ENCODE peak calls at places on chromosomes 3 and 15, in five cellular contexts. E is BJ, P is lower lobe of right lung, R is AG09309, A is Peyer's patch. D is an unnamed sample.

GRCh38 chr15:66124626-66125025 is 128.9 kb downstream of the MEGF11 start:
- DNase-seq in R (no peak), A (no peak), E (no peak), P (no peak), D (no peak)

GRCh38 chr3:42290966-42291714 is 25.2 kb upstream of the CCK start:
- DNase-seq in P (no peak), E (no peak), A (no peak), R (no peak), D (no peak)

GRCh38 chr15:81297580-81298575 is 26.1 kb downstream of the STARD5 start:
- DNase-seq in R (no peak), E (no peak), P (no peak), A (no peak), D (no peak)

GRCh38 chr15:38182900-38183299 is 69.7 kb upstream of the SPRED1 start:
- DNase-seq in P (no peak), R (no peak), A (no peak), E (no peak), D (no peak)

GRCh38 chr3:86554346-86554745 is 436.6 kb downstream of the VGLL3 start:
- DNase-seq in E (no peak), P (no peak), A (no peak), R (no peak), D (no peak)

GRCh38 chr3:42507252-42507651 is 4.8 kb downstream of the VIPR1 start:
- DNase-seq in A (peak; percentile 81), E (no peak), P (peak; percentile 59), R (no peak), D (no peak)

GRCh38 chr3:139106013-139106932 is 61.6 kb upstream of the PRR23C start:
- DNase-seq in P (no peak), R (no peak), A (peak; percentile 28), E (no peak), D (no peak)

GRCh38 chr3:66390013-66390412 is 110.8 kb downstream of the LRIG1 start:
- DNase-seq in R (no peak), A (no peak), P (no peak), E (no peak), D (no peak)

GRCh38 chr3:155169221-155169620 is 89.1 kb downstream of the MME start:
- DNase-seq in R (no peak), E (no peak), P (no peak), A (no peak), D (no peak)

GRCh38 chr15:71237456-71238188 is 122.4 kb downstream of the THSD4 start:
- DNase-seq in E (peak; percentile 63), R (peak; percentile 92), A (peak; percentile 89), P (no peak), D (no peak)

GRCh38 chr3:146326875-146327543 is 76.1 kb upstream of the PLSCR4 start:
- DNase-seq in A (no peak), P (no peak), R (peak; percentile 49), E (peak; percentile 18), D (no peak)

GRCh38 chr3:49661281-49661680 is 12.9 kb upstream of the APEH start:
- DNase-seq in A (no peak), P (no peak), E (no peak), R (no peak), D (no peak)

DNA sequence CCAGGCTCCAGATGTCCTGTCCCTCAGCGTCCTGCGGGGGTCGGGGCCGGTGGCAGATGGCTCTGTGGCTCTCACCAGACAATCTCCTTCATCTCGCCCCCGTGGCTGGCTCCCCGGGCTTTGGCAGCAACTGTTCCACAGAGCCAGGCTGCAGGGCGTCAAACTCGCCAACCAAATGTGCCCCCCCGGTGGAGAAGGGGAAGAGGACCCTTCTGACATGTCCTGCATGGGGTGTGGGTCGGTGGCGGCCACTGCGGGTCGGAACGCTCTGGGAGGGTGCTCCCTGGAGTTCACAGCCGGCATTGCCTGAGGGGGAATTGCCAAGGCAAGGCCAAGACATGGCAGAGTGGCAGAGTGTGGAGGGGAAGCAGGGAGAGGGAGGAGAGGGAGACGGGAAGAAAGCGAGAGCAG is 36.0 kb downstream of the BDH1 start:
- DNase-seq in R (no peak), P (peak; percentile 48), E (no peak), A (peak; percentile 55), D (no peak)
- TF ChIP-seq CTCF in R (no peak), P (no peak), E (no peak), A (no peak), D (no peak)

DNA sequence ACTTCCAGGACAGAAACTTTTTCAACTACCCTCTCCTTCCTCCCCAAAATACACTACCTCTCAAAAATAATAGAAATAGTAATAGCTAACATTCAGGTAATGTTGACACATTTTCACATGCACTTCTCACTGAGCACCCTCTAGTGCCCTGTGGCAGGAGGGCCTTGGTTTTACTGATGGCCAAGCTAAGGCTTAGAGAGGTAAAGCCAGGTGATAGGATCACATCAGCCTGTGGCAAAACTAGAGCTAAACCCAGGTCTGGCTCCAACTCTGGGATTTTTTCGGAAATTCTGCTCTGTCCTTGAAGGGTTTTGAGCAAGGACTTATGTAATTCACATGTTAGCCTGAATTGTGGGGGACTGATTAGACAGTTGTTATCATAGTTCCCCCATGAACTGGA is 922 bp upstream of the TAMM41 start:
- DNase-seq in R (no peak), P (no peak), A (no peak), E (no peak), D (no peak)
- TF ChIP-seq CTCF in R (no peak), P (no peak), A (no peak), E (no peak), D (no peak)

GRCh38 chr3:43690400-43691119 is at the start of gene ABHD5:
- DNase-seq in E (peak; percentile 73), A (peak; percentile 94), R (peak; percentile 75), P (peak; percentile 95), D (peak; percentile 91)
- TF ChIP-seq CTCF in E (peak; percentile 28), A (no peak), R (peak; percentile 40), P (peak; percentile 15), D (peak; percentile 27)

DNA sequence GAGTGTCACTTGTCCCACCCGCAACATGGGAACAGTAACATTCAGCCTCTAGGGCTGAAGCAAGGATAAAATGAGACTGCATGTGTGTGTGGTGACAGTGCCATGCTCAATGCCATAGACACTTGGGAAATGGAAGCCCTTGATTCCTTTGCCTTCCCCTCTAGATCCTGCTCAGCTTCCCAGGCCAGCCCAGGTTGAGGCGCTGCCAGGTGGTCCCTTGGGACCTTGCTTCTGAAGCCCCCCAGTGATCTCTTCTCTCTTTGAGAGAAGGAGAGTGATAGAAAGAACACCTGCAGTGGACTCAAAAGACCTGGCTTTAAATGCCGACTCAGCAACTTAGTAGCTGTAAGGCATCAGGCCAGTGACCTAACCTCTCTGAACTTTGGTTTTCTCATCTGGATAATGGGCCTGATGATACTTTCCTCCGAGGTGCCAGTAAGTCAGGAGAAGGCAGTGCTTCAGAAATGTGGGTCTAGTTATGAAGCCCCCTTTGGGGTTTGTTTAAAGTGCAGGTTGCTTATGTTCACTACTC is 144.5 kb downstream of the RPLP1 start:
- DNase-seq in E (no peak), P (no peak), R (no peak), A (no peak), D (no peak)
- TF ChIP-seq CTCF in E (no peak), P (no peak), R (no peak), A (no peak), D (no peak)

GRCh38 chr15:48507416-48508065 is 138.0 kb downstream of the FBN1 start:
- DNase-seq in P (no peak), E (no peak), R (no peak), A (no peak), D (no peak)

GRCh38 chr15:48501208-48501607 is 144.3 kb downstream of the FBN1 start:
- DNase-seq in P (no peak), E (no peak), A (no peak), R (no peak), D (no peak)

GRCh38 chr15:48500595-48500994 is 144.9 kb downstream of the FBN1 start:
- DNase-seq in A (no peak), R (no peak), P (no peak), E (no peak), D (no peak)

GRCh38 chr15:48499978-48500377 is 145.5 kb downstream of the FBN1 start:
- DNase-seq in R (no peak), E (no peak), P (no peak), A (no peak), D (no peak)

GRCh38 chr15:48505067-48505466 is 140.4 kb downstream of the FBN1 start:
- DNase-seq in E (no peak), P (no peak), A (no peak), R (no peak), D (no peak)
- TF ChIP-seq CTCF in E (no peak), P (no peak), A (no peak), R (no peak), D (no peak)

D was measured in natural killer cell.